ENCODE peak calls at places on chromosome 10, in ten cellular contexts. F is HCT116, V is A549, D is sigmoid colon, N is heart left ventricle, O is Peyer's patch, H is tibial nerve, X is breast epithelium, W is GM12891, K is ovary. T is an unnamed sample.

GRCh38 chr10:22253578-22253882 is 35.7 kb upstream of the EBLN1 start:
- DNase-seq in F (no peak), V (no peak), D (no peak), N (peak; percentile 68), O (peak; percentile 51), H (peak; percentile 35), X (no peak), W (no peak), K (no peak), T (peak; percentile 92)

GRCh38 chr10:99532687-99533495 is at the start of gene NKX2-3:
- DNase-seq in F (no peak), V (peak; percentile 75), D (peak; percentile 100), N (peak; percentile 58), O (peak; percentile 58), H (no peak), X (no peak), W (no peak), K (no peak), T (peak; percentile 90)

GRCh38 chr10:51344371-51344770 is 270.1 kb downstream of the PRKG1 start:
- DNase-seq in F (no peak), V (no peak), D (no peak), N (no peak), O (no peak), H (no peak), X (no peak), W (no peak), K (no peak), T (no peak)

GRCh38 chr10:69573056-69573806 is at the start of gene NEUROG3:
- DNase-seq in F (no peak), V (no peak), D (no peak), N (peak; percentile 33), O (no peak), H (no peak), X (no peak), W (peak; percentile 52), K (no peak), T (no peak)

GRCh38 chr10:59698326-59698725 is 11.3 kb downstream of the SLC16A9 start:
- DNase-seq in F (no peak), V (no peak), D (no peak), N (no peak), O (no peak), H (no peak), X (no peak), W (no peak), K (no peak), T (no peak)

GRCh38 chr10:132497788-132498561 is 39.6 kb upstream of the INPP5A start:
- DNase-seq in F (no peak), V (no peak), D (peak; percentile 64), N (no peak), O (no peak), H (no peak), X (peak; percentile 24), W (no peak), K (no peak), T (no peak)

GRCh38 chr10:287814-288213 is 152.6 kb downstream of the ZMYND11 start:
- DNase-seq in F (peak; percentile 53), V (no peak), D (no peak), N (no peak), O (no peak), H (no peak), X (no peak), W (no peak), K (no peak), T (no peak)

GRCh38 chr10:6204341-6205191 is 1.8 kb downstream of the PFKFB3 start:
- DNase-seq in F (no peak), V (peak; percentile 62), D (peak; percentile 86), N (peak; percentile 69), O (no peak), H (no peak), X (peak; percentile 77), W (no peak), K (peak; percentile 58), T (peak; percentile 73)

GRCh38 chr10:69696073-69696731 is 66.2 kb downstream of the FAM241B start:
- DNase-seq in F (peak; percentile 69), V (peak; percentile 84), D (peak; percentile 18), N (no peak), O (no peak), H (no peak), X (no peak), W (no peak), K (no peak), T (peak; percentile 27)

GRCh38 chr10:129101232-129101980 is 365.6 kb upstream of the MGMT start:
- DNase-seq in F (no peak), V (no peak), D (no peak), N (no peak), O (no peak), H (no peak), X (no peak), W (no peak), K (no peak), T (no peak)

GRCh38 chr10:123394382-123394781 is 240.2 kb downstream of the BUB3 start:
- DNase-seq in F (no peak), V (no peak), D (no peak), N (no peak), O (no peak), H (no peak), X (no peak), W (no peak), K (no peak), T (no peak)

GRCh38 chr10:123390874-123391273 is 236.7 kb downstream of the BUB3 start:
- DNase-seq in F (no peak), V (no peak), D (no peak), N (no peak), O (no peak), H (no peak), X (no peak), W (no peak), K (no peak), T (no peak)

GRCh38 chr10:123391275-123392028 is 237.2 kb downstream of the BUB3 start:
- DNase-seq in F (no peak), V (no peak), D (no peak), N (no peak), O (no peak), H (no peak), X (no peak), W (peak; percentile 42), K (no peak), T (no peak)

GRCh38 chr10:123392182-123392930 is 238.2 kb downstream of the BUB3 start:
- DNase-seq in F (no peak), V (no peak), D (no peak), N (no peak), O (no peak), H (no peak), X (no peak), W (peak; percentile 53), K (no peak), T (no peak)

DNA sequence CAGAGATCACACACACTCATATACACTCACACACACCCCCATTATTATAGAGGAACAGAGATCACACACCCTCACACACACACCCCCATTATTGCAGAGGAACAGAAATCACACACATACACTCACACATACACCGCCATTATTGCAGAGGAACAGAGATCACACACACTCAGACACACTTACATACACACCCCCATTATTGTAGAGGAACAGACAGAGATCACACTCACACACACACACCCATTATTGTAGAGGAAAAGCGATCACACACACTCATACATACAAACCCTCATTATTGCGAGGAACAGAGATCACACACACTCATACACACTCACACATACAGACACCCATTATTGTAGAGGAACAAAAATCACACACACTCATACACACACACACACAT is 239.0 kb downstream of the BUB3 start:
- DNase-seq in F (no peak), V (no peak), D (no peak), N (no peak), O (no peak), H (no peak), X (no peak), W (no peak), K (no peak), T (no peak)
- TF ChIP-seq POLR2A in F (no peak), V (no peak), D (no peak), N (no peak), O (no peak), H (no peak), X (no peak), W (peak; percentile 62), K (no peak), T (no peak)

DNA sequence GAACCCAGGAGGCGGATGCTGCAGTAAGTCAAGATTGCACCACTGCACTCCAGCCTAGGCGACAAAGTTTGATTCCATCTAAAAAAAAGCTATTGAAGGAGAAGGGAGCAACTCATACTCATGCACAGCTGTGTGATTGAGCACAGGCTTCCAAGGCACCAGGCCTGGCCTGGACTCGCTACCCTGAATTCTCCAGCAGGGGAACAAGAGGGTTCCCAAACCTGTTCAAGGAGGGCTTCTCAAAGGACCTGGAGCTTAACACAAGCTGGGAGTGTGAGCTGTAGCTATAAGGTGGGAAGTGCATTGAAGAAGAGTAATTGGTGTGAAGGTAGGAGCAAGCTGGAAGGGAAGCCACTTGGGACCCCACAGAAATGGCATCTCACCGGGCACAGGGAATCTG is 15.1 kb upstream of the DDIT4 start:
- DNase-seq in F (no peak), V (no peak), D (no peak), N (no peak), O (no peak), H (no peak), X (no peak), W (no peak), K (no peak), T (no peak)
- TF ChIP-seq POLR2A in F (no peak), V (no peak), D (no peak), N (no peak), O (no peak), H (no peak), X (no peak), W (no peak), K (no peak), T (no peak)

DNA sequence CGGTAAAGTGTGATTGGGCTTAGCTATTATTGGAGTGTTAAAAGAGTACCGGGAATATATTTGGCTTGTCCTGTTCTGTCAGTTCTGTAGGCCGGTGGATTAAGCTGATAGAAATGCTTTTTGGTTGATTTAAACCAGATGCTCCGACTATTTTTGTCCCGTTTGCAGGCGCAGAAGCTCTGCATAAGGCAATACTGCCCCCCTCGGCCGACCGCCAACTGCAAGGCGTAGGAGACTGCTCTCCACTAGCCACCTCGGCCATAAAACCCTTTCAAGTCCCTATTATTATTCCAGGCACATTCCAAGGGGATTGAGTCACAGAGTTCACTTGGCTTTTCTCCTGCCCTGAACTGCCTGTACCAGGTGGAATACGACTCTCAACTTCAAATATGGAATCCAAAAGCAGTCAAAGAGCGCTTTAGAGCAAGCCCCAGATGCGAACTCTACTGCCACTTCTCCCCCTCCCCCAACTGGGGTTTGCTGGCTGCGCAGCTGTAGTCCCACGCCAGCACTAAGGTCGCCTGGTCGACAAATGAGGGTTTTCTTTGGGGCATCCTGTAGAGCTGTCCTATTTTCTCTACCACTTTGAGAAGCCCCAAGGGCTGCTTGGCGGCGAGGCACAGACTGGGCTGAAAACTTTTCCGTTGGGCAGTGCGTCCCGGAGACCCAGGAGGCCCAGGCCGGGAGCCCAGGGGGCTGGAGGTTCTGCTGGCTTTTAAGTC is 108.3 kb downstream of the REEP3 start:
- DNase-seq in F (peak; percentile 97), V (peak; percentile 97), D (peak; percentile 100), N (peak; percentile 98), O (peak; percentile 90), H (peak; percentile 94), X (peak; percentile 89), W (peak; percentile 32), K (peak; percentile 97), T (peak; percentile 96)
- TF ChIP-seq POLR2A in F (no peak), V (no peak), D (no peak), N (no peak), O (no peak), H (no peak), X (no peak), W (no peak), K (no peak), T (no peak)

DNA sequence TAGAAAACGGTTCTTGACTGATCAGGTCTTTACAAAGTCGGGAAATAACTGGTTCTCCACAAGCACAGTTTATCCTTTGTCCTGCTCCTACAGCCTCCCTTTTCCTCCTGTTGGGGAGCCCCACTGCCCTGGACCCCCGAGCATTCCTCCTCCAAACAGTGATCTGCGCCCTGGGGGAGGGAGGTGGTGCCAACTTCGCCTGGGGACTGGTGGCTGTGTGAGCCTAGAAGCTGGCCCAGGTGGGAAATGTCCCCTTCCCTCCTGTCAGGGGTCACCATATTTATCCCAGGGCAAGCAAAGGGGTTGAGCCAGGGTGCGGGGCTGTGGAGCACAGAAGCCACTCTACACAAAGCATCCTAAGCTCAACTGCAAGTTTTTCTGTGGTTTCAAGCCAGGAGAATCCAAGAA is 5.2 kb downstream of the HMX3 start:
- DNase-seq in F (no peak), V (no peak), D (peak; percentile 52), N (no peak), O (no peak), H (no peak), X (no peak), W (no peak), K (no peak), T (no peak)
- TF ChIP-seq POLR2A in F (no peak), V (no peak), D (no peak), N (no peak), O (no peak), H (no peak), X (no peak), W (peak; percentile 36), K (no peak), T (no peak)

T was measured in upper lobe of left lung.